ENCODE peak calls at places on chromosomes 11 and 22, in four cellular contexts. Q, P, R and L are unnamed samples.

GRCh38 chr11:84165139-84165538 is 879.0 kb upstream of the CCDC90B start:
- DNase-seq in Q (no peak), R (no peak), P (no peak), L (no peak)

GRCh38 chr22:31933816-31934482 is 10.4 kb upstream of the YWHAH start:
- DNase-seq in P (no peak), Q (no peak), R (peak), L (no peak)

GRCh38 chr11:61866231-61866957 is 25.0 kb downstream of the FADS3 start:
- DNase-seq in R (no peak), P (no peak), Q (no peak), L (no peak)

GRCh38 chr22:45678961-45679912 is 7.6 kb downstream of the ATXN10 start:
- DNase-seq in R (no peak), Q (no peak), P (no peak), L (no peak)

GRCh38 chr11:65859812-65860277 is 388 bp upstream of the MUS81 start:
- DNase-seq in R (no peak), Q (no peak), P (no peak), L (no peak)

GRCh38 chr11:128349650-128350296 is 237.6 kb downstream of the ETS1 start:
- DNase-seq in R (no peak), P (no peak), Q (no peak), L (no peak)

GRCh38 chr11:61917043-61917356 is 366 bp downstream of the RAB3IL1 start:
- DNase-seq in Q (no peak), P (no peak), R (no peak), L (no peak)

GRCh38 chr22:30392661-30393321 is 4.0 kb upstream of the SEC14L2 start:
- DNase-seq in P (no peak), Q (peak), R (peak), L (peak)

GRCh38 chr22:21012446-21013407 is 2.2 kb upstream of the P2RX6 start:
- DNase-seq in Q (no peak), P (peak), R (peak), L (peak)

GRCh38 chr22:46202897-46203589 is 47.0 kb downstream of the CDPF1 start:
- DNase-seq in R (no peak), P (no peak), Q (no peak), L (no peak)

GRCh38 chr11:8814923-8815240 is 96.1 kb upstream of the AKIP1 start:
- DNase-seq in R (peak), P (no peak), Q (no peak), L (no peak)

GRCh38 chr11:116819049-116819448 is 4.1 kb downstream of the APOA4 start:
- DNase-seq in Q (no peak), R (no peak), P (no peak), L (no peak)

GRCh38 chr11:128924109-128924508 is 18.6 kb downstream of the TP53AIP1 start:
- DNase-seq in R (peak), P (no peak), Q (peak), L (no peak)

GRCh38 chr11:103624708-103625623 is 411.5 kb upstream of the DDI1 start:
- DNase-seq in Q (no peak), P (no peak), R (no peak), L (no peak)

GRCh38 chr11:92204731-92205130 is 19.9 kb upstream of the FAT3 start:
- DNase-seq in P (no peak), Q (no peak), R (no peak), L (no peak)

GRCh38 chr22:46147471-46148267 is 2.7 kb upstream of the PPARA start:
- DNase-seq in R (peak), P (no peak), Q (no peak), L (no peak)

GRCh38 chr11:2590951-2591754 is 108.6 kb downstream of the KCNQ1OT1 start:
- DNase-seq in R (peak), P (no peak), Q (no peak), L (no peak)

GRCh38 chr11:67057410-67057757 is 737 bp downstream of the RHOD start:
- DNase-seq in R (no peak), P (no peak), Q (no peak), L (no peak)